ENCODE peak calls at places on chromosomes 11 and 22, in eight cellular contexts. Z is IMR-90, D is fibroblast of lung, O is MM.1S, S is GM23338, C is neuronal stem cell, T is mesenchymal stem cell, V is K562. M is an unnamed sample.
A peak's percentile ranks its signal among the peaks of the same experiment; 100 is the strongest.

GRCh38 chr11:74338963-74339362 is 27.5 kb upstream of the P4HA3 start:
- DNase-seq in Z (no peak), D (no peak), O (no peak), S (no peak), C (no peak), T (no peak), V (no peak), M (no peak)

GRCh38 chr11:117839234-117839882 is 14.8 kb upstream of the FXYD2 start:
- DNase-seq in Z (no peak), D (no peak), O (no peak), S (no peak), C (no peak), T (no peak), V (no peak), M (no peak)

GRCh38 chr11:65187146-65187675 is 5.5 kb downstream of the CAPN1 start:
- DNase-seq in Z (no peak), D (no peak), O (no peak), S (no peak), C (no peak), T (no peak), V (no peak), M (no peak)

GRCh38 chr11:2813141-2813908 is 72.2 kb downstream of the CDKN1C start:
- DNase-seq in Z (peak; percentile 90), D (peak; percentile 81), O (no peak), S (no peak), C (no peak), T (peak; percentile 91), V (no peak), M (peak; percentile 45)

GRCh38 chr11:71283960-71284359 is 31.6 kb upstream of the SHANK2 start:
- DNase-seq in Z (no peak), D (no peak), O (no peak), S (no peak), C (no peak), T (no peak), V (no peak), M (no peak)

GRCh38 chr11:95682552-95682951 is 107.0 kb downstream of the FAM76B start:
- DNase-seq in Z (peak; percentile 64), D (no peak), O (no peak), S (no peak), C (no peak), T (no peak), V (no peak), M (no peak)

GRCh38 chr11:2808850-2809847 is 76.4 kb downstream of the CDKN1C start:
- DNase-seq in Z (no peak), D (no peak), O (no peak), S (no peak), C (no peak), T (no peak), V (no peak), M (no peak)

GRCh38 chr11:18671246-18671645 is 27.3 kb upstream of the TMEM86A start:
- DNase-seq in Z (no peak), D (no peak), O (no peak), S (no peak), C (no peak), T (no peak), V (no peak), M (no peak)

GRCh38 chr11:20156280-20156875 is 3.9 kb downstream of the DBX1 start:
- DNase-seq in Z (no peak), D (no peak), O (no peak), S (peak; percentile 90), C (no peak), T (no peak), V (peak; percentile 33), M (no peak)

GRCh38 chr11:10076458-10077141 is 217.4 kb downstream of the SBF2 start:
- DNase-seq in Z (peak; percentile 63), D (peak; percentile 73), O (peak; percentile 39), S (peak; percentile 83), C (no peak), T (no peak), V (peak; percentile 62), M (no peak)

GRCh38 chr11:79906189-79906588 is 465.4 kb upstream of the TENM4 start:
- DNase-seq in Z (no peak), D (no peak), O (no peak), S (no peak), C (no peak), T (no peak), V (no peak), M (no peak)

GRCh38 chr11:109894242-109894641 is 198.9 kb upstream of the ZC3H12C start:
- DNase-seq in Z (no peak), D (no peak), O (no peak), S (peak; percentile 1), C (no peak), T (no peak), V (no peak), M (no peak)

GRCh38 chr11:113173023-113173594 is 141.3 kb upstream of the TTC12 start:
- DNase-seq in Z (no peak), D (no peak), O (no peak), S (no peak), C (no peak), T (no peak), V (no peak), M (no peak)

GRCh38 chr22:43537019-43537585 is 125.3 kb downstream of the MPPED1 start:
- DNase-seq in Z (no peak), D (no peak), O (no peak), S (no peak), C (no peak), T (no peak), V (peak; percentile 24), M (peak; percentile 23)

GRCh38 chr22:20153945-20154344 is 3.1 kb upstream of the CCDC188 start:
- DNase-seq in Z (peak; percentile 20), D (no peak), O (no peak), S (peak; percentile 37), C (no peak), T (no peak), V (peak; percentile 61), M (no peak)

DNA sequence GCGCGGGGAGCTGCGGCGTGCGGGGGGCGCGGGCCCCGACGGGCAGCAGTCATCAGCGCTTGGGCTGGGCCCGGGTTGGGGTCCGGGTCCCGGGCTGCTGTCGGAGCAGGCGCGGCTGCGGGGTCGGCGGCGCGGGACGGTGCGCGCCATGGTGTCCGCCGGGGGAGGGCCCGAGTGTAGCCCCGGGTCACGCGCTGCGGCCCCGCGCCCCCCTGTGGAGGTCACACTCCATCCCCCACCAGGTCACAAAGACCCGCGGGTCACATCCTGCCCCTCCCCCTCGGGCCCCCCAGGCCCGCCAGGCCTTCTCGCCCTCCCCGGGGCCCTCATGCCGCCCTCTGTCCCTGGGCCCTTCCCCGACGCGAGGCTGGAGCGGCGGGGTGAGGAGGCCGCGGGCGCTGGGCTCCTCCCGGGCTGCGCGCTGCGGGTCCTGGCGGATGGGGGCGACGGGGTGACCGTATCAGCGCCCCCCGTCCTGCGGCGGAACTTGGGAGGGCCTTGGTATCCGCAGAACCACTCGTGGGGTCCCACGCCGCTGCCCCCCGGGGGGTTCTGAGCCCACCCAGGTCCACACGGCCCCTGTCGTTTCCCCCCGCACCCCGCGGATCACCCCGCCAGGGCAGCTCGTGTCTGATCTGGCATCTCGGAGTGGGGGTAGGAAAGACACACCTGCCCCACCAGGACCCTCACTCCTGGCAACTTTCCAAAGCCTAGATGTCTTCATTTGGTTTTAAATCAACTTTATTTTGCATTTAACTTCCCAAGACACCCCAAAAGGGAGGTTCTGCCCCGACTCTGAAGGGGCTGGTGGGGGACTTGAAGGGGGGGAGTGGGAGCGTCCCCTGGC is 463 bp upstream of the TTLL8 start:
- DNase-seq in Z (no peak), D (no peak), O (no peak), S (no peak), C (no peak), T (no peak), V (no peak), M (no peak)
- H3K4me2 ChIP-seq in Z (no peak overlapping the region), D (no peak overlapping the region), O (peak overlapping the region; percentile 63), S (peak overlapping the region; percentile 89), C (peak overlapping the region; percentile 83), T (peak overlapping the region; percentile 5), V (no peak overlapping the region), M (no peak overlapping the region)

GRCh38 chr11:126357055-126357962 is 1.8 kb downstream of the ST3GAL4 start:
- DNase-seq in Z (no peak), D (no peak), O (no peak), S (no peak), C (no peak), T (no peak), V (no peak), M (no peak)
- H3K27ac ChIP-seq in Z (no peak overlapping the region), D (peak overlapping the region; percentile 75), O (no peak overlapping the region), S (no peak overlapping the region), C (no peak overlapping the region), T (no peak overlapping the region), V (no peak overlapping the region), M (peak overlapping the region; percentile 39)

DNA sequence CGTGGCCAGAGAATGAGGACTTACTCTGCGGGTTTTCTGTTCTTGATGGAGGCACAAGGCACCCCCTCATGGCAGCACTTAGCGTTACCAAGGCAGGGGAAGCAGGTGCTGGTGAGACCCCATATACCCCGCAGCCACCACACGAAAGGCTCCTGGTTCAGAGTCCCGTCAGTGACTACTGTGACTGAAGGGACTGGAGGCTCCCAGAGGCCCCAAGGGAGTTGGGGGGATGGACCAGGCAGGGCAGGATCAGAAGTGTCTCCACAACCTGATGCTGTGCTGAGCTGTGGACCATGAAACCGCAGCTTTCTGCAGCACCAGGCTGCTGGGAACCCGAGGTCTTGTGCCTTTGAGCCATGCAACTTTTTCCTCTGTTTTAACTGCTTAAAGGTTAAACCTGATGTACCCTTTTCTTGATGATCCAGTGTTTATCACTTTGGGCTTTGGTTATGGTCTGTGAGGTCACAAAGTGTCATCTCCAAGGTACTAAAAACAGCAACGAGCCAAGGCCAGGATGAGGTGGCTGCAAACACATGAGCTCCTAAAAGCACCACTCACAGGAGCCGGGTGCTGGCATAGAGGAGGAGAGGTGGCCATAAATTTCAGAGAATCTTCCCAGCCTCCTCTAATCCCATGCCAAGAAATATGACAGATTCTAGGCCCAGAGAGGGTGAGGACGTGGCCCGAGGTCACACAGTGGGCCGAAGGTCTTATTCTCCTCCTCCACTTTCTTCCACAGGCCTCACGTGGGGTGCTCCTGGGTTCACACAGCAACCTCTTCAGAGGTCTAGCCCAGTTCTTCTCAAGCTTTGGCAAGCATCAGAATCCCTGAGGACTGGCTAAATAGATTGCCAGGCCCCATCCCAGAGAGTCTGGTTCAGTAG is 4.2 kb upstream of the LRRC32 start:
- DNase-seq in Z (no peak), D (no peak), O (no peak), S (peak; percentile 48), C (no peak), T (no peak), V (no peak), M (peak; percentile 51)
- H3K4me2 ChIP-seq in Z (no peak overlapping the region), D (no peak overlapping the region), O (no peak overlapping the region), S (no peak overlapping the region), C (no peak overlapping the region), T (no peak overlapping the region), V (no peak overlapping the region), M (no peak overlapping the region)

DNA sequence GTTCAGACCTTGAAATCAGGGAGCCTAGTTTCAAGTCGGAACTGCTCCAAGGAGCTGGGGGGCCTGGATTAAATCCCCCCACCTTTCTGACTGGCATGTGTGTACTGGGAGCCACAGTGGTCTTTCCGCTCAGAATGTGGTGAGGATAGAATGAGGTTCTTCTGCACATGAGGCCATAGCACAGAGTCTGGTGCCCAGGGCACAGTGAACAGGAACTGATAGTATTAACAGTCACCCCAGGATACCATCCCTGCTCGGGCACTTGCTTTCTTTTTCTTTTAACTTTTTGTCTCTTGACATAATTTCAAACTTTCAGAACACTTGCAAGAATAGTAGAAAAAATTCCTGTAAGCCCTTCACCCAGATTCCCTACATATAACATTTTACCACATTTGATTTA is 28.8 kb downstream of the LMO1 start:
- DNase-seq in Z (no peak), D (no peak), O (peak; percentile 14), S (no peak), C (no peak), T (no peak), V (no peak), M (no peak)
- H3K27ac ChIP-seq in Z (no peak overlapping the region), D (no peak overlapping the region), O (no peak overlapping the region), S (no peak overlapping the region), C (no peak overlapping the region), T (no peak overlapping the region), V (no peak overlapping the region), M (no peak overlapping the region)

GRCh38 chr11:133990501-133990900 is 33.7 kb upstream of the IGSF9B start:
- DNase-seq in Z (no peak), D (no peak), O (no peak), S (no peak), C (no peak), T (no peak), V (no peak), M (no peak)
- H3K4me2 ChIP-seq in Z (no peak overlapping the region), D (no peak overlapping the region), O (no peak overlapping the region), S (no peak overlapping the region), C (no peak overlapping the region), T (no peak overlapping the region), V (no peak overlapping the region), M (no peak overlapping the region)